ENCODE peak calls at places on chromosome 4, in six cellular contexts. V is left lung, C is mucosa of descending colon, R is Karpas-422, A is prostate gland, Y is BE2C. J is an unnamed sample.

GRCh38 chr4:44861756-44862155 is 135.4 kb upstream of the GNPDA2 start:
- DNase-seq in V (no peak), C (no peak), R (no peak), A (no peak), Y (no peak), J (no peak)

GRCh38 chr4:159607824-159608223 is 504.9 kb downstream of the RAPGEF2 start:
- DNase-seq in V (no peak), C (no peak), R (no peak), A (no peak), Y (no peak), J (no peak)

GRCh38 chr4:187370918-187371317 is 624.7 kb upstream of the ZFP42 start:
- DNase-seq in V (no peak), C (no peak), R (no peak), A (no peak), Y (no peak), J (no peak)

GRCh38 chr4:5416637-5417036 is 291.7 kb downstream of the EVC2 start:
- DNase-seq in V (no peak), C (no peak), R (no peak), A (no peak), Y (no peak), J (no peak)

GRCh38 chr4:3079694-3080123 is 5.2 kb downstream of the HTT start:
- DNase-seq in V (no peak), C (no peak), R (no peak), A (no peak), Y (no peak), J (no peak)

GRCh38 chr4:156100651-156101050 is 147.0 kb upstream of the CTSO start:
- DNase-seq in V (no peak), C (no peak), R (no peak), A (no peak), Y (no peak), J (no peak)

GRCh38 chr4:188971125-188971524 is 831.9 kb downstream of the TRIML1 start:
- DNase-seq in V (no peak), C (no peak), R (peak; percentile 81), A (no peak), Y (no peak), J (peak; percentile 49)

GRCh38 chr4:83855044-83855443 is 319.1 kb downstream of the GPAT3 start:
- DNase-seq in V (no peak), C (no peak), R (no peak), A (no peak), Y (no peak), J (no peak)

GRCh38 chr4:166165829-166166420 is 292.9 kb downstream of the TLL1 start:
- DNase-seq in V (no peak), C (peak; percentile 27), R (peak; percentile 94), A (no peak), Y (peak; percentile 38), J (peak; percentile 67)

GRCh38 chr4:183326853-183327252 is 4.6 kb upstream of the CLDN24 start:
- DNase-seq in V (no peak), C (no peak), R (no peak), A (no peak), Y (no peak), J (no peak)

GRCh38 chr4:156686120-156686519 is 285.5 kb downstream of the PDGFC start:
- DNase-seq in V (no peak), C (no peak), R (no peak), A (no peak), Y (no peak), J (no peak)

GRCh38 chr4:25795566-25796454 is 67.0 kb downstream of the SEL1L3 start:
- DNase-seq in V (no peak), C (no peak), R (no peak), A (no peak), Y (no peak), J (no peak)

GRCh38 chr4:122712782-122713181 is 19.7 kb upstream of the BBS12 start:
- DNase-seq in V (no peak), C (no peak), R (no peak), A (no peak), Y (no peak), J (no peak)

GRCh38 chr4:12286351-12286750 is 857.7 kb upstream of the HS3ST1 start:
- DNase-seq in V (no peak), C (no peak), R (no peak), A (no peak), Y (no peak), J (no peak)

GRCh38 chr4:172953896-172954568 is 214.6 kb upstream of the GALNT7 start:
- DNase-seq in V (no peak), C (no peak), R (no peak), A (no peak), Y (no peak), J (peak; percentile 51)

GRCh38 chr4:88244821-88245579 is 39.4 kb downstream of the PPM1K start:
- DNase-seq in V (no peak), C (peak; percentile 9), R (peak; percentile 62), A (no peak), Y (no peak), J (no peak)

GRCh38 chr4:118348886-118349285 is 3.9 kb downstream of the PRSS12 start:
- DNase-seq in V (no peak), C (peak; percentile 86), R (no peak), A (no peak), Y (no peak), J (peak; percentile 38)

GRCh38 chr4:91935217-91935616 is 368.5 kb upstream of the GRID2 start:
- DNase-seq in V (no peak), C (no peak), R (no peak), A (no peak), Y (no peak), J (peak; percentile 52)

GRCh38 chr4:56730097-56730496 is 49.0 kb upstream of the HOPX start:
- DNase-seq in V (no peak), C (no peak), R (no peak), A (no peak), Y (no peak), J (no peak)

GRCh38 chr4:45662996-45663395 is 460.9 kb downstream of the GABRG1 start:
- DNase-seq in V (peak; percentile 40), C (peak; percentile 75), R (no peak), A (no peak), Y (no peak), J (peak; percentile 77)

GRCh38 chr4:147157860-147158701 is 212.4 kb upstream of the TTC29 start:
- DNase-seq in V (no peak), C (no peak), R (no peak), A (no peak), Y (peak; percentile 73), J (no peak)

GRCh38 chr4:183618681-183619080 is 40.3 kb downstream of the RWDD4 start:
- DNase-seq in V (no peak), C (no peak), R (no peak), A (no peak), Y (no peak), J (no peak)

GRCh38 chr4:13580018-13580417 is 35.7 kb upstream of the NKX3-2 start:
- DNase-seq in V (no peak), C (no peak), R (no peak), A (no peak), Y (no peak), J (no peak)

GRCh38 chr4:109879081-109879480 is 31.2 kb downstream of the LRIT3 start:
- DNase-seq in V (no peak), C (no peak), R (no peak), A (no peak), Y (no peak), J (no peak)

GRCh38 chr4:136861081-136861480 is 671.2 kb downstream of the PCDH18 start:
- DNase-seq in V (no peak), C (no peak), R (no peak), A (no peak), Y (no peak), J (no peak)

GRCh38 chr4:139887962-139888735 is 222.5 kb downstream of the MGST2 start:
- DNase-seq in V (peak; percentile 49), C (no peak), R (peak; percentile 79), A (peak; percentile 82), Y (peak; percentile 39), J (no peak)

GRCh38 chr4:160835789-160836188 is 1328.0 kb downstream of the FSTL5 start:
- DNase-seq in V (no peak), C (no peak), R (no peak), A (no peak), Y (no peak), J (no peak)

GRCh38 chr4:61336911-61337310 is 136.8 kb downstream of the ADGRL3 start:
- DNase-seq in V (no peak), C (peak; percentile 5), R (no peak), A (no peak), Y (no peak), J (peak; percentile 1)

GRCh38 chr4:5759236-5760075 is 48.5 kb downstream of the EVC start:
- DNase-seq in V (no peak), C (no peak), R (no peak), A (no peak), Y (no peak), J (no peak)

GRCh38 chr4:105978684-105979296 is 83.5 kb downstream of the NPNT start:
- DNase-seq in V (no peak), C (no peak), R (no peak), A (no peak), Y (peak; percentile 72), J (no peak)

GRCh38 chr4:1900624-1901023 is 29.4 kb downstream of the NSD2 start:
- DNase-seq in V (no peak), C (no peak), R (no peak), A (no peak), Y (no peak), J (no peak)
- H3K4me1 ChIP-seq in V (no peaks in the 10 kb centered on the region), C (peaks cover 4% of the 10 kb centered on the region), R (peaks cover 16% of the 10 kb centered on the region), A (peaks cover 4% of the 10 kb centered on the region), Y (peaks cover 7% of the 10 kb centered on the region), J (no peaks in the 10 kb centered on the region)

DNA sequence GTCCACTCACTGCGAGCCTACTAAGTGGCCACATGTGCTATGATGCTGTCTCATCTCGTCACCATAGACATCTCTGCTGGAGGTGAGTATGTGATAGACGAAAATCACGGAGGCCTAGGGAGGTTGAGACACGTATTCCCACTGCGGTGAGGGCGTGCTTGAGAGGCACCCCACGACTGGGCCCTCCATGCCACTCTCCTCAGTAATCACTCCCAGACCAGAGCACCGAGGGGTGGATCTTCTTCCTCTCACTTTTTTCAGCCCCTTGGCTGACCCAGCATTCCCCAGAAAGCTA is 29.0 kb downstream of the AFAP1 start:
- DNase-seq in V (no peak), C (no peak), R (no peak), A (no peak), Y (no peak), J (no peak)
- H3K4me3 ChIP-seq in V (no peak overlapping the region), C (no peak overlapping the region), R (no peak overlapping the region), A (no peak overlapping the region), Y (peak overlapping the region; percentile 7), J (no peak overlapping the region)

GRCh38 chr4:54226399-54227260 is 2.5 kb upstream of the PDGFRA start:
- DNase-seq in V (peak; percentile 70), C (peak; percentile 45), R (no peak), A (no peak), Y (no peak), J (no peak)
- H3K9me3 ChIP-seq in V (no peaks in the 10 kb centered on the region), C (no peaks in the 10 kb centered on the region), R (no peaks in the 10 kb centered on the region), A (no peaks in the 10 kb centered on the region), Y (no peaks in the 10 kb centered on the region), J (no peaks in the 10 kb centered on the region)

GRCh38 chr4:143375326-143376073 is 38.8 kb downstream of the GAB1 start:
- DNase-seq in V (no peak), C (peak; percentile 49), R (peak; percentile 60), A (no peak), Y (peak; percentile 30), J (peak; percentile 36)

GRCh38 chr4:143380651-143381050 is 44.0 kb downstream of the GAB1 start:
- DNase-seq in V (no peak), C (no peak), R (no peak), A (no peak), Y (no peak), J (no peak)

GRCh38 chr4:143381171-143382118 is 44.8 kb downstream of the GAB1 start:
- DNase-seq in V (peak; percentile 73), C (peak; percentile 85), R (no peak), A (peak; percentile 63), Y (no peak), J (peak; percentile 68)

GRCh38 chr4:143374771-143375170 is 38.1 kb downstream of the GAB1 start:
- DNase-seq in V (no peak), C (no peak), R (no peak), A (no peak), Y (no peak), J (no peak)

GRCh38 chr4:143377635-143378099 is 41.0 kb downstream of the GAB1 start:
- DNase-seq in V (no peak), C (no peak), R (no peak), A (no peak), Y (no peak), J (no peak)
- H3K4me1 ChIP-seq in V (peaks cover 37% of the 10 kb centered on the region), C (peaks cover 26% of the 10 kb centered on the region), R (no peaks in the 10 kb centered on the region), A (no peaks in the 10 kb centered on the region), Y (no peaks in the 10 kb centered on the region), J (peaks cover 6% of the 10 kb centered on the region)